ENCODE peak calls at places on chromosomes 3 and 15, in eight cellular contexts. A is CD8-positive, alpha-beta T cell; H is mammary epithelial cell; M is IMR-90; Z is colonic mucosa; P is spleen; S is ovary; Q is kidney epithelial cell. U is an unnamed sample.

GRCh38 chr3:66115858-66116654 is 77.3 kb upstream of the MAGI1 start:
- DNase-seq in A (no peak), H (peak), M (peak), Z (no peak), P (no peak), S (no peak), Q (peak), U (no peak)

GRCh38 chr3:13506680-13507079 is 26.6 kb downstream of the HDAC11 start:
- DNase-seq in A (no peak), H (no peak), M (no peak), Z (no peak), P (peak), S (no peak), Q (no peak), U (peak)

GRCh38 chr15:100438570-100438969 is 90.2 kb downstream of the CERS3 start:
- DNase-seq in A (peak), H (peak), M (no peak), Z (peak), P (peak), S (peak), Q (no peak), U (peak)

GRCh38 chr15:64216722-64217428 is 54.1 kb upstream of the PPIB start:
- DNase-seq in A (no peak), H (no peak), M (no peak), Z (no peak), P (no peak), S (peak), Q (no peak), U (no peak)

GRCh38 chr15:96049323-96049722 is 281.2 kb upstream of the NR2F2 start:
- DNase-seq in A (no peak), H (no peak), M (no peak), Z (no peak), P (no peak), S (no peak), Q (no peak), U (no peak)

GRCh38 chr3:196419386-196419785 is 12.8 kb downstream of the UBXN7 start:
- DNase-seq in A (no peak), H (no peak), M (no peak), Z (no peak), P (no peak), S (no peak), Q (no peak), U (no peak)

GRCh38 chr3:8606666-8607065 is 37.9 kb downstream of the SSUH2 start:
- DNase-seq in A (no peak), H (no peak), M (no peak), Z (no peak), P (no peak), S (no peak), Q (no peak), U (no peak)

GRCh38 chr3:24299801-24300626 is 194.6 kb downstream of the THRB start:
- DNase-seq in A (no peak), H (peak), M (peak), Z (no peak), P (no peak), S (no peak), Q (peak), U (no peak)

GRCh38 chr3:187646906-187647660 is 23.1 kb downstream of the SST start:
- DNase-seq in A (no peak), H (no peak), M (no peak), Z (no peak), P (no peak), S (no peak), Q (no peak), U (no peak)

GRCh38 chr3:53224026-53224425 is 31.8 kb downstream of the TKT start:
- DNase-seq in A (no peak), H (no peak), M (no peak), Z (no peak), P (peak), S (no peak), Q (no peak), U (no peak)

GRCh38 chr3:99934984-99935797 is 117.5 kb downstream of the CMSS1 start:
- DNase-seq in A (no peak), H (peak), M (no peak), Z (no peak), P (no peak), S (no peak), Q (no peak), U (no peak)

GRCh38 chr3:126678691-126679317 is 23.9 kb upstream of the TXNRD3 start:
- DNase-seq in A (no peak), H (no peak), M (no peak), Z (peak), P (peak), S (no peak), Q (no peak), U (peak)

DNA sequence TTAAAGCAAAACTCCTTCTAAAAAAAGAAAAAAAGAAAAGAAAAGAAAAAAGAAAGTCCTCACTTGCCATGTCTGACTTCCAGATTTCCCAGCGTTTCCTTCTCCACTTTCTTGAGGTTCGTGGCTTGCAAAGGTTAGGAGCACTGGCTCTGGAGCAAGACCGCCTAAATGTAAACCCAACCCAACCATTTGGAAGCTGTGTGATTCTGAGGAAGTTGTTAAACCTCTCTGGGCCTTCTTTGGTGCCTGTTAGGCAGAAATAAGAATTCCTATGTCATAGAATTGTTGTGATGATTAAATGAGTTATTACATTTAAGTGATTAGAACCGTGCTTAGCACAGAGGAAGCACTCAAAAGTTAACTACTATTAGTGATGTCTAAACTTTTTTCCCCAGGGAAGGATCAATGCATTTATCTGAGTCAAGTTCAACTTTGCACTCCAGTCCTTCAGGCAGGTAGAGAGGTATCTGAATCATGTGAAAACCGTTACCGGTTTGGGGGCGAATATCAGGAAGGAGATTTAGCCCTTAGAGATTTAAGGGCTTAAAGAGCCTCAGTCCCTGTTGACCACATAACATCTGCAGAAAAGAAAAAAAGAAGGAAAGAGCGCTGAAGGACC is 78.3 kb upstream of the HES1 start:
- DNase-seq in A (no peak), H (no peak), M (no peak), Z (no peak), P (no peak), S (no peak), Q (no peak), U (no peak)
- H3K4me3 ChIP-seq in A (peak), H (no peak), M (no peak), Z (peak), P (peak), S (peak), Q (no peak), U (peak)

DNA sequence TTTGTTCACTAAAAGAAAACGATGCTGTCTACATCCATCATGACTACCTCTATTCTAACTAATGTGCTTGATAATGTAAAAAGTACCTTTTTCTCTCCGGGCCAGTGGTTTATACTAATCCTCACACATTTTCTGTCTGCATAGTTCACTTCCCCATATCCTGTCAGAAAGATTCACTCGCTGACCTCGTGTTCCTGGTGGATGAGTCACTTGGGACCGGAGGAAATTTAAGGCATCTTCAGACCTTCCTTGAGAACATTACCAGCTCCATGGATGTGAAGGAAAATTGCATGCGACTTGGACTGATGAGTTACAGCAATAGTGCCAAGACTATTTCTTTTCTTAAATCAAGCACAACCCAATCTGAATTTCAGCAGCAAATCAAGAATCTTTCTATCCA is 33.8 kb downstream of the COL6A5 start:
- DNase-seq in A (no peak), H (no peak), M (no peak), Z (no peak), P (no peak), S (no peak), Q (peak), U (no peak)
- H3K4me3 ChIP-seq in A (no peak), H (no peak), M (no peak), Z (no peak), P (no peak), S (no peak), Q (no peak), U (no peak)

GRCh38 chr3:153621988-153622387 is 460.0 kb downstream of the RAP2B start:
- DNase-seq in A (no peak), H (peak), M (no peak), Z (no peak), P (no peak), S (no peak), Q (no peak), U (no peak)
- H3K4me3 ChIP-seq in A (no peak), H (no peak), M (no peak), Z (no peak), P (no peak), S (no peak), Q (no peak), U (no peak)

DNA sequence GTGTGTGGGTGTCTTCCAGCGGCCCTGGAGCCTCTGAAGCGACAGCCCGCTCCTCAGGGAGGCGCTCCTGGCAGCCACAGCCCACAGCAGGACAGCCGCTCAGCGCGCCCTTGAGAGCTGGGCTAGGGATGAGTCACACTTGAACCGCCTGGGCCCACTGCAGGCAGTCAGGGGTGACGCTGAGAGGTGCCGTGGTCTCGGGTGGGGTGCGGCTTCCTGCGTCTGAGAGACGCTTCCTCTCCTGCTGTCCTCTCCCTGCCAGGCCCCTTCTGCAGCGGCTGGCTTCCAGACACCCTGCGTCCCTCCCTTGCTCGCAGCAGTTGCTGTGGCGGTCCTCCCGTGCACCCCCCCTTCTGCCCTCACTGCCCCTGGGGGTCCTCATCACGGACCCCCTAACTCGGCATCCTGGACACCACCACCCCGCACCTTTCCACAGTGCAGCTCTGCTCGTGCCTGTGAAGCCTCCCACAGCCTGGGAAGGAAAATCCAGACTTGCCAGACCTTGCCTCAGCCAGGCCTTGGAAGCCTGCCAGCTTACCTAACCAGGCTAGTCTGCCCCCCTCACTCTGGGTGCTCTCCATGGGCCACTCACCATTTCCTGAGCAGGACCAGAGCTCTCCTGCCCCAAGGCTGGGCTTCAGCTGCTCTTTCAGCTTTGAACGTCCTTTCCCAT is 1.1 kb upstream of the SPTBN5 start:
- DNase-seq in A (peak), H (peak), M (peak), Z (peak), P (peak), S (peak), Q (peak), U (peak)
- H3K4me3 ChIP-seq in A (peak), H (peak), M (no peak), Z (no peak), P (no peak), S (no peak), Q (no peak), U (peak)

GRCh38 chr3:11592460-11593298 is 51.0 kb downstream of the VGLL4 start:
- DNase-seq in A (no peak), H (peak), M (peak), Z (no peak), P (no peak), S (no peak), Q (no peak), U (no peak)
- H3K4me3 ChIP-seq in A (no peak), H (no peak), M (no peak), Z (no peak), P (no peak), S (no peak), Q (no peak), U (no peak)

GRCh38 chr3:46276497-46277099 is 34.3 kb downstream of the CCR3 start:
- DNase-seq in A (peak), H (peak), M (no peak), Z (peak), P (peak), S (peak), Q (no peak), U (peak)

GRCh38 chr3:46270474-46270873 is 28.2 kb downstream of the CCR3 start:
- DNase-seq in A (no peak), H (no peak), M (no peak), Z (no peak), P (no peak), S (no peak), Q (no peak), U (no peak)

GRCh38 chr3:46269556-46269955 is 27.3 kb downstream of the CCR3 start:
- DNase-seq in A (no peak), H (no peak), M (no peak), Z (no peak), P (no peak), S (no peak), Q (no peak), U (no peak)

GRCh38 chr3:46271209-46271608 is 28.9 kb downstream of the CCR3 start:
- DNase-seq in A (no peak), H (no peak), M (no peak), Z (no peak), P (no peak), S (no peak), Q (no peak), U (no peak)

GRCh38 chr3:46271910-46272309 is 29.6 kb downstream of the CCR3 start:
- DNase-seq in A (no peak), H (peak), M (no peak), Z (no peak), P (no peak), S (no peak), Q (no peak), U (no peak)
- H3K4me3 ChIP-seq in A (no peak), H (no peak), M (no peak), Z (no peak), P (no peak), S (no peak), Q (no peak), U (no peak)

GRCh38 chr15:67098768-67099282 is 33.4 kb downstream of the SMAD3 start:
- DNase-seq in A (no peak), H (no peak), M (no peak), Z (no peak), P (no peak), S (no peak), Q (no peak), U (no peak)
- H3K4me3 ChIP-seq in A (peak), H (no peak), M (no peak), Z (no peak), P (no peak), S (no peak), Q (no peak), U (peak)